ENCODE peak calls at places on chromosomes 16 and 17, in ten cellular contexts. O, P, Z, Q, L, F, C, R, K and B are unnamed samples.

GRCh38 chr17:81487487-81488275 is 24.9 kb downstream of the ACTG1 start:
- DNase-seq in R (peak), Z (peak), K (no peak), L (peak), O (peak), F (peak), C (peak), Q (peak), P (no peak), B (peak)

GRCh38 chr16:361341-361871 is 8.9 kb upstream of the AXIN1 start:
- DNase-seq in O (no peak), L (no peak), K (no peak), R (peak), F (no peak), Z (no peak), Q (no peak), P (no peak), C (no peak), B (no peak)

GRCh38 chr17:7421186-7421585 is 1.1 kb downstream of the SPEM1 start:
- DNase-seq in K (no peak), Q (no peak), P (no peak), L (no peak), O (no peak), F (no peak), C (no peak), R (no peak), Z (no peak), B (no peak)

GRCh38 chr17:75308732-75309629 is 19.7 kb upstream of the SLC25A19 start:
- DNase-seq in K (no peak), Z (no peak), C (no peak), R (no peak), O (no peak), Q (no peak), P (no peak), F (no peak), L (no peak), B (no peak)

GRCh38 chr17:42670199-42670924 is 6.4 kb downstream of the PLEKHH3 start:
- DNase-seq in K (no peak), O (no peak), Q (peak), P (no peak), F (no peak), L (no peak), C (no peak), Z (no peak), R (no peak), B (no peak)

GRCh38 chr16:85190572-85190971 is 78.3 kb upstream of the CIBAR2 start:
- DNase-seq in K (no peak), L (no peak), F (no peak), R (no peak), P (no peak), Q (no peak), C (no peak), Z (no peak), O (no peak), B (no peak)

GRCh38 chr16:19748389-19749110 is 30.5 kb downstream of the IQCK start:
- DNase-seq in F (no peak), C (no peak), K (no peak), P (no peak), R (no peak), O (no peak), L (no peak), Z (no peak), Q (no peak), B (no peak)

GRCh38 chr17:42843358-42843934 is 934 bp upstream of the AOC2 start:
- DNase-seq in Q (no peak), R (peak), P (no peak), K (no peak), O (peak), C (peak), Z (no peak), L (peak), F (peak), B (no peak)

GRCh38 chr16:88699180-88699579 is 7.0 kb downstream of the RNF166 start:
- DNase-seq in C (no peak), Q (no peak), O (no peak), Z (no peak), F (no peak), L (no peak), P (no peak), K (no peak), R (no peak), B (no peak)

GRCh38 chr17:44922746-44923470 is 7.6 kb upstream of the GFAP start:
- DNase-seq in Z (no peak), Q (no peak), O (no peak), R (no peak), K (no peak), L (no peak), F (no peak), C (no peak), P (no peak), B (no peak)

GRCh38 chr17:10513284-10514067 is 4.9 kb downstream of the MYH1 start:
- DNase-seq in L (no peak), Z (no peak), R (no peak), F (no peak), O (no peak), C (no peak), Q (no peak), P (no peak), K (no peak), B (no peak)

GRCh38 chr17:19533718-19534561 is at the start of gene SLC47A1:
- DNase-seq in K (no peak), Q (peak), P (no peak), O (no peak), C (peak), R (no peak), Z (no peak), F (peak), L (peak), B (no peak)

GRCh38 chr16:10088380-10088793 is 93.8 kb downstream of the GRIN2A start:
- DNase-seq in O (peak), K (no peak), R (no peak), Z (no peak), L (no peak), F (no peak), P (no peak), Q (no peak), C (no peak), B (no peak)

GRCh38 chr17:48236681-48237134 is 129.1 kb downstream of the SNX11 start:
- DNase-seq in F (no peak), C (no peak), K (no peak), L (no peak), O (no peak), R (no peak), Q (no peak), P (no peak), Z (no peak), B (no peak)